ENCODE peak calls at places on chromosome 19, in seven cellular contexts. C is DND-41; B is heart right ventricle; J is A549; N is CD4-positive, alpha-beta memory T cell; W is cardiac muscle cell; A is GM23338. I is an unnamed sample. For H3K4me1, the result is how much of the 10 kb centered on the place peaks cover.

GRCh38 chr19:15091918-15092753 is 10.1 kb downstream of the OR1I1 start:
- DNase-seq in C (peak), B (peak), J (no peak), N (peak), W (peak), A (peak), I (peak)

GRCh38 chr19:44684892-44685847 is 13.8 kb upstream of the CEACAM16 start:
- DNase-seq in C (peak), B (peak), J (peak), N (no peak), W (peak), A (peak), I (no peak)

GRCh38 chr19:33175886-33176669 is 18.1 kb upstream of the LRP3 start:
- DNase-seq in C (peak), B (no peak), J (peak), N (no peak), W (peak), A (no peak), I (peak)

GRCh38 chr19:10112895-10113591 is 1.6 kb downstream of the P2RY11 start:
- DNase-seq in C (peak), B (peak), J (no peak), N (peak), W (peak), A (peak), I (peak)

GRCh38 chr19:18774782-18775444 is 16.2 kb downstream of the COMP start:
- DNase-seq in C (no peak), B (no peak), J (no peak), N (no peak), W (no peak), A (no peak), I (no peak)

GRCh38 chr19:50458396-50459066 is 17.8 kb upstream of the EMC10 start:
- DNase-seq in C (no peak), B (no peak), J (no peak), N (no peak), W (peak), A (peak), I (no peak)

GRCh38 chr19:35253316-35254286 is 4.8 kb downstream of the LSR start:
- DNase-seq in C (no peak), B (no peak), J (no peak), N (no peak), W (no peak), A (peak), I (no peak)

GRCh38 chr19:51331193-51331592 is 10.7 kb downstream of the VSIG10L start:
- DNase-seq in C (no peak), B (no peak), J (no peak), N (no peak), W (no peak), A (no peak), I (no peak)

GRCh38 chr19:46984077-46985010 is 35.3 kb upstream of the NPAS1 start:
- DNase-seq in C (no peak), B (peak), J (peak), N (no peak), W (peak), A (no peak), I (no peak)

GRCh38 chr19:45342911-45343310 is 2.4 kb downstream of the KLC3 start:
- DNase-seq in C (no peak), B (no peak), J (no peak), N (no peak), W (no peak), A (no peak), I (no peak)

GRCh38 chr19:35247526-35248309 is 1.1 kb upstream of the LSR start:
- DNase-seq in C (no peak), B (no peak), J (peak), N (peak), W (no peak), A (peak), I (peak)

GRCh38 chr19:11092181-11092538 is 2.9 kb downstream of the LDLR start:
- DNase-seq in C (no peak), B (no peak), J (peak), N (peak), W (peak), A (no peak), I (peak)

GRCh38 chr19:14542721-14543328 is 13.4 kb downstream of the TECR start:
- DNase-seq in C (no peak), B (no peak), J (no peak), N (no peak), W (peak), A (no peak), I (no peak)

GRCh38 chr19:8305798-8306197 is 2.4 kb downstream of the CD320 start:
- DNase-seq in C (peak), B (no peak), J (no peak), N (no peak), W (no peak), A (no peak), I (peak)

GRCh38 chr19:41421973-41422372 is 5.2 kb downstream of the B3GNT8 start:
- DNase-seq in C (no peak), B (no peak), J (no peak), N (no peak), W (no peak), A (no peak), I (no peak)

GRCh38 chr19:38735257-38735686 is 9.0 kb downstream of the CAPN12 start:
- DNase-seq in C (no peak), B (peak), J (peak), N (peak), W (no peak), A (peak), I (no peak)

GRCh38 chr19:18468517-18468916 is 30.6 kb upstream of the ISYNA1 start:
- DNase-seq in C (no peak), B (no peak), J (no peak), N (no peak), W (no peak), A (no peak), I (no peak)

GRCh38 chr19:35642798-35643254 is 1.3 kb downstream of the ETV2 start:
- DNase-seq in C (no peak), B (no peak), J (no peak), N (no peak), W (no peak), A (peak), I (no peak)

GRCh38 chr19:46745030-46745429 is 827 bp upstream of the FKRP start:
- DNase-seq in C (no peak), B (no peak), J (no peak), N (no peak), W (no peak), A (no peak), I (no peak)

GRCh38 chr19:28137772-28138171 is 1075.2 kb downstream of the UQCRFS1 start:
- DNase-seq in C (no peak), B (no peak), J (no peak), N (no peak), W (no peak), A (no peak), I (no peak)

GRCh38 chr19:10517760-10518443 is 655 bp upstream of the S1PR5 start:
- DNase-seq in C (no peak), B (peak), J (peak), N (no peak), W (peak), A (peak), I (no peak)

GRCh38 chr19:16459680-16460079 is 12.1 kb downstream of the EPS15L1 start:
- DNase-seq in C (no peak), B (no peak), J (no peak), N (no peak), W (no peak), A (no peak), I (no peak)
- H3K4me1 ChIP-seq in C (under half), B (half or more), J (under half), N (under half), W (under half), A (under half), I (under half)

GRCh38 chr19:1240925-1241324 is 626 bp upstream of the ATP5F1D start:
- DNase-seq in C (no peak), B (no peak), J (no peak), N (no peak), W (no peak), A (no peak), I (no peak)
- H3K27ac ChIP-seq in C (peak), B (peak), J (peak), N (peak), W (no peak), A (no peak), I (peak)

GRCh38 chr19:5293607-5294089 is 47.0 kb downstream of the PTPRS start:
- DNase-seq in C (no peak), B (peak), J (no peak), N (no peak), W (peak), A (peak), I (no peak)
- H3K4me1 ChIP-seq in C (under half), B (under half), J (under half), N (under half), W (under half), A (under half), I (under half)

GRCh38 chr19:40335101-40335500 is 13.1 kb downstream of the C19orf47 start:
- DNase-seq in C (no peak), B (no peak), J (no peak), N (no peak), W (no peak), A (no peak), I (no peak)

GRCh38 chr19:40335855-40336700 is 12.1 kb downstream of the C19orf47 start:
- DNase-seq in C (no peak), B (no peak), J (no peak), N (no peak), W (no peak), A (no peak), I (no peak)

GRCh38 chr19:40331052-40331451 is 17.1 kb downstream of the C19orf47 start:
- DNase-seq in C (no peak), B (no peak), J (no peak), N (no peak), W (no peak), A (no peak), I (no peak)

GRCh38 chr19:40337107-40337506 is 11.1 kb downstream of the C19orf47 start:
- DNase-seq in C (no peak), B (no peak), J (no peak), N (no peak), W (no peak), A (no peak), I (no peak)

GRCh38 chr19:40332669-40333068 is 15.5 kb downstream of the C19orf47 start:
- DNase-seq in C (no peak), B (no peak), J (no peak), N (no peak), W (no peak), A (no peak), I (no peak)
- H3K27ac ChIP-seq in C (no peak), B (no peak), J (no peak), N (no peak), W (no peak), A (no peak), I (no peak)

GRCh38 chr19:4390017-4390861 is 10.1 kb downstream of the SH3GL1 start:
- DNase-seq in C (no peak), B (no peak), J (no peak), N (no peak), W (peak), A (peak), I (no peak)
- H3K4me1 ChIP-seq in C (under half), B (half or more), J (under half), N (under half), W (half or more), A (under half), I (under half)

DNA sequence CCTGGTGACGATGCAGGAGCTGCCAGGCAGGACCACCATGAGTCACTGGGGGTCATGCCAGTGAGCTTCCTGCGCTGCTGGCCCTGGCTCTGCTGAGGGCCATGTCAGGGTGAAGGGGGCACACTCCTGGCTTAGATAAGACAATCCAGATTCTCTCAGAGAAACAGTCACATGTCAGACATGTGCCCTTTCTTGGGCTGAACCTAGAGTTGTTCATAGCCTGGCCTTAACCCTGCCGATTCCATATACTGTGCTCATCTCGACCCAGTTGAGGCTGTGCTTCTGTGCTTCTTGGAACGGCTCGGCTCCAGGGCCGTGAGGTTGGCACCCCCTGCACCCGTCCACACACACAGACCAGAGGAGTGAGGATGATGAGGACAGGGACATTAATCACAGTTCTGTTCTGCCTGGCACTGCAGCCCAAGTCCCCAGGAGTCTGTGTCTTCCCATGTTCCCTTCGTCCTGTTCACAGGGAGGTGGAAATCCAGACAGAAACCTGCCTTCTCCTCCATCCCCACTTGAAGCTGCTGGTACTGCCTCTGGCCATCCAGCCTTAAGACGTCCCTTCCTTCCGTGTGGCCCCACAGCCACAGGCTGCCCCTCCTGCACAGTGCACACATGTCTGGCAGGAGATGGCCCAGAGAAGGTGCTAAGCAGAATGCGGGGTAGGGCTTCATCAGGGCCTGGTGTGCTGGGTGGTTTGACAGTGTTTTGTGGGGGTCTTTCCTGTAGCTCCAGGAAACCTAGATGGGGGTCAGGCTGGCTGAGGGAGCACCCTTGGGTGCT is 50.0 kb downstream of the LYL1 start:
- DNase-seq in C (no peak), B (no peak), J (no peak), N (no peak), W (no peak), A (no peak), I (no peak)
- H3K27ac ChIP-seq in C (no peak), B (peak), J (peak), N (no peak), W (no peak), A (no peak), I (no peak)

GRCh38 chr19:49149652-49150105 is 5.5 kb downstream of the HRC start:
- DNase-seq in C (no peak), B (peak), J (peak), N (no peak), W (peak), A (peak), I (no peak)
- H3K4me1 ChIP-seq in C (under half), B (half or more), J (under half), N (under half), W (under half), A (under half), I (under half)

GRCh38 chr19:4977299-4978174 is 8.6 kb downstream of the KDM4B start:
- DNase-seq in C (no peak), B (peak), J (no peak), N (no peak), W (peak), A (no peak), I (no peak)

GRCh38 chr19:4974855-4975469 is 6.0 kb downstream of the KDM4B start:
- DNase-seq in C (no peak), B (no peak), J (no peak), N (no peak), W (no peak), A (no peak), I (no peak)

GRCh38 chr19:4979211-4979807 is 10.4 kb downstream of the KDM4B start:
- DNase-seq in C (no peak), B (no peak), J (no peak), N (no peak), W (no peak), A (no peak), I (no peak)

GRCh38 chr19:4980087-4980486 is 11.2 kb downstream of the KDM4B start:
- DNase-seq in C (no peak), B (no peak), J (no peak), N (no peak), W (peak), A (no peak), I (no peak)

GRCh38 chr19:4976412-4977298 is 7.7 kb downstream of the KDM4B start:
- DNase-seq in C (no peak), B (peak), J (peak), N (no peak), W (peak), A (peak), I (no peak)
- H3K27ac ChIP-seq in C (no peak), B (peak), J (peak), N (no peak), W (peak), A (peak), I (no peak)

I was measured in CD4-positive, CD25-positive, alpha-beta regulatory T cell.